ENCODE peak calls at places on chromosomes 1 and 21, in five cellular contexts. One of them, this sample, is unnamed.

GRCh38 chr21:16419188-16419874 is 689.5 kb downstream of the USP25 start:
- DNase-seq in tibial nerve: peak; percentile 66
- DNase-seq in breast epithelium: peak; percentile 52
- DNase-seq in H54: no peak
- DNase-seq in suprapubic skin: peak; percentile 80
- DNase-seq in this sample: no peak

GRCh38 chr1:185363205-185363604 is 46.2 kb upstream of the IVNS1ABP start:
- DNase-seq in breast epithelium: no peak
- DNase-seq in tibial nerve: no peak
- DNase-seq in suprapubic skin: no peak
- DNase-seq in H54: no peak
- DNase-seq in this sample: no peak

GRCh38 chr1:211118407-211119102 is 15.4 kb downstream of the KCNH1 start:
- DNase-seq in breast epithelium: no peak
- DNase-seq in suprapubic skin: no peak
- DNase-seq in H54: no peak
- DNase-seq in tibial nerve: no peak
- DNase-seq in this sample: no peak

GRCh38 chr1:93434987-93435386 is 12.9 kb upstream of the FNBP1L start:
- DNase-seq in suprapubic skin: no peak
- DNase-seq in H54: no peak
- DNase-seq in breast epithelium: no peak
- DNase-seq in tibial nerve: no peak
- DNase-seq in this sample: no peak

GRCh38 chr1:206887701-206888100 is 9.5 kb upstream of the IL24 start:
- DNase-seq in suprapubic skin: no peak
- DNase-seq in breast epithelium: no peak
- DNase-seq in H54: no peak
- DNase-seq in tibial nerve: no peak
- DNase-seq in this sample: no peak

GRCh38 chr1:232385221-232385620 is 244.7 kb downstream of the SIPA1L2 start:
- DNase-seq in H54: peak; percentile 78
- DNase-seq in tibial nerve: no peak
- DNase-seq in breast epithelium: no peak
- DNase-seq in suprapubic skin: no peak
- DNase-seq in this sample: no peak

GRCh38 chr21:33394260-33394659 is 9.0 kb upstream of the IFNGR2 start:
- DNase-seq in suprapubic skin: no peak
- DNase-seq in H54: no peak
- DNase-seq in tibial nerve: peak; percentile 72
- DNase-seq in breast epithelium: no peak
- DNase-seq in this sample: no peak

GRCh38 chr21:36400719-36401118 is 15.5 kb downstream of the CHAF1B start:
- DNase-seq in H54: no peak
- DNase-seq in tibial nerve: no peak
- DNase-seq in breast epithelium: no peak
- DNase-seq in suprapubic skin: no peak
- DNase-seq in this sample: no peak

GRCh38 chr1:4971666-4972065 is 317.3 kb downstream of the AJAP1 start:
- DNase-seq in H54: no peak
- DNase-seq in tibial nerve: no peak
- DNase-seq in suprapubic skin: peak; percentile 41
- DNase-seq in breast epithelium: no peak
- DNase-seq in this sample: no peak

GRCh38 chr1:245762396-245762910 is 607.7 kb downstream of the KIF26B start:
- DNase-seq in tibial nerve: no peak
- DNase-seq in breast epithelium: no peak
- DNase-seq in H54: no peak
- DNase-seq in suprapubic skin: no peak
- DNase-seq in this sample: no peak

GRCh38 chr1:169741666-169742394 is 8.0 kb upstream of the SELE start:
- DNase-seq in tibial nerve: no peak
- DNase-seq in breast epithelium: no peak
- DNase-seq in suprapubic skin: no peak
- DNase-seq in H54: no peak
- DNase-seq in this sample: no peak

GRCh38 chr1:1778827-1779675 is 781 bp upstream of the NADK start:
- DNase-seq in suprapubic skin: peak; percentile 90
- DNase-seq in H54: no peak
- DNase-seq in breast epithelium: peak; percentile 81
- DNase-seq in tibial nerve: peak; percentile 56
- DNase-seq in this sample: peak; percentile 99

GRCh38 chr1:202276081-202276715 is 65.5 kb downstream of the UBE2T start:
- DNase-seq in H54: no peak
- DNase-seq in tibial nerve: no peak
- DNase-seq in suprapubic skin: peak; percentile 62
- DNase-seq in breast epithelium: no peak
- DNase-seq in this sample: peak; percentile 51

GRCh38 chr1:24199291-24199900 is 12.3 kb upstream of the IFNLR1 start:
- DNase-seq in breast epithelium: no peak
- DNase-seq in tibial nerve: peak; percentile 63
- DNase-seq in suprapubic skin: no peak
- DNase-seq in H54: peak; percentile 29
- DNase-seq in this sample: peak; percentile 84

GRCh38 chr1:247373721-247374141 is 42.1 kb upstream of the ZNF496 start:
- DNase-seq in H54: no peak
- DNase-seq in breast epithelium: no peak
- DNase-seq in suprapubic skin: no peak
- DNase-seq in tibial nerve: peak; percentile 70
- DNase-seq in this sample: peak; percentile 82

GRCh38 chr21:29860346-29860745 is 79.5 kb downstream of the GRIK1 start:
- DNase-seq in tibial nerve: no peak
- DNase-seq in suprapubic skin: no peak
- DNase-seq in breast epithelium: no peak
- DNase-seq in H54: no peak
- DNase-seq in this sample: no peak

GRCh38 chr1:119582801-119583200 is 65.3 kb downstream of the ZNF697 start:
- DNase-seq in breast epithelium: no peak
- DNase-seq in tibial nerve: peak; percentile 50
- DNase-seq in suprapubic skin: no peak
- DNase-seq in H54: peak; percentile 21
- DNase-seq in this sample: no peak

GRCh38 chr1:201562257-201562656 is 23.3 kb downstream of the NAV1 start:
- DNase-seq in breast epithelium: no peak
- DNase-seq in tibial nerve: no peak
- DNase-seq in H54: peak; percentile 86
- DNase-seq in suprapubic skin: peak; percentile 89
- DNase-seq in this sample: no peak

GRCh38 chr1:185170291-185170848 is 13.4 kb downstream of the SWT1 start:
- DNase-seq in suprapubic skin: no peak
- DNase-seq in breast epithelium: no peak
- DNase-seq in H54: peak; percentile 14
- DNase-seq in tibial nerve: peak; percentile 54
- DNase-seq in this sample: no peak

GRCh38 chr21:44391345-44392091 is 38.1 kb downstream of the TRPM2 start:
- DNase-seq in tibial nerve: peak; percentile 69
- DNase-seq in H54: no peak
- DNase-seq in breast epithelium: no peak
- DNase-seq in suprapubic skin: no peak
- DNase-seq in this sample: no peak

GRCh38 chr21:33026878-33027400 is 1.2 kb downstream of the OLIG2 start:
- DNase-seq in H54: no peak
- DNase-seq in tibial nerve: no peak
- DNase-seq in breast epithelium: no peak
- DNase-seq in suprapubic skin: no peak
- DNase-seq in this sample: no peak

GRCh38 chr21:39429445-39429844 is 16.1 kb downstream of the LCA5L start:
- DNase-seq in H54: no peak
- DNase-seq in tibial nerve: no peak
- DNase-seq in breast epithelium: no peak
- DNase-seq in suprapubic skin: no peak
- DNase-seq in this sample: no peak

GRCh38 chr21:42534901-42535378 is 21.3 kb downstream of the SLC37A1 start:
- DNase-seq in H54: no peak
- DNase-seq in tibial nerve: no peak
- DNase-seq in suprapubic skin: no peak
- DNase-seq in breast epithelium: no peak
- DNase-seq in this sample: no peak

GRCh38 chr21:42533306-42533962 is 19.8 kb downstream of the SLC37A1 start:
- DNase-seq in suprapubic skin: peak; percentile 65
- DNase-seq in tibial nerve: no peak
- DNase-seq in breast epithelium: no peak
- DNase-seq in H54: no peak
- DNase-seq in this sample: no peak

GRCh38 chr21:42535602-42536171 is 22.0 kb downstream of the SLC37A1 start:
- DNase-seq in tibial nerve: no peak
- DNase-seq in H54: no peak
- DNase-seq in breast epithelium: peak; percentile 65
- DNase-seq in suprapubic skin: peak; percentile 67
- DNase-seq in this sample: peak; percentile 90

GRCh38 chr21:42533963-42534355 is 20.3 kb downstream of the SLC37A1 start:
- DNase-seq in suprapubic skin: peak; percentile 61
- DNase-seq in H54: no peak
- DNase-seq in tibial nerve: no peak
- DNase-seq in breast epithelium: no peak
- DNase-seq in this sample: no peak

GRCh38 chr21:42534361-42534900 is 20.8 kb downstream of the SLC37A1 start:
- DNase-seq in tibial nerve: no peak
- DNase-seq in breast epithelium: no peak
- DNase-seq in H54: no peak
- DNase-seq in suprapubic skin: peak; percentile 74
- DNase-seq in this sample: no peak
- TF ChIP-seq POLR2A in tibial nerve: no peak
- TF ChIP-seq POLR2A in breast epithelium: no peak
- TF ChIP-seq POLR2A in H54: no peak
- TF ChIP-seq POLR2A in suprapubic skin: no peak
- TF ChIP-seq POLR2A in this sample: no peak

DNA sequence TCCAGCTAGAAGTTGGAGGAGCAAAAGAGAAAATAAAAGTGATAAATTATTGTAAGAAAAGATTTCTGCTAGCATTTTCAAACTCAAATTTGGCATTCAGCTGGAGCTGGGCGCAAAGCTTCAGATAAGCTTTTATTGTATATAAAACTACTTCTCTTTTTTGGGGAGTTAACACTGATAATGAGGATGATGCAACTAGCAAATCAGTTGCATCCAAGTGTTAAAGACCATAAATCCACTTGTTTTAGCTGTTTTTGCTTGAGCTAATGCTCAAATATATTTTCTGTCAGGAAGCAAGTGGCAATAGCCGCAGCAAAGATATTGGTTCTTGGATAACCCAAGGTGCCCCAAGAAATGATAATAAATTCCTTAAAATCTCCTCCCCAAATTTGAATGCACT is 127.0 kb upstream of the PKN2 start:
- DNase-seq in breast epithelium: no peak
- DNase-seq in H54: no peak
- DNase-seq in tibial nerve: no peak
- DNase-seq in suprapubic skin: no peak
- DNase-seq in this sample: no peak
- TF ChIP-seq POLR2A in breast epithelium: no peak
- TF ChIP-seq POLR2A in H54: no peak
- TF ChIP-seq POLR2A in tibial nerve: no peak
- TF ChIP-seq POLR2A in suprapubic skin: no peak
- TF ChIP-seq POLR2A in this sample: no peak

DNA sequence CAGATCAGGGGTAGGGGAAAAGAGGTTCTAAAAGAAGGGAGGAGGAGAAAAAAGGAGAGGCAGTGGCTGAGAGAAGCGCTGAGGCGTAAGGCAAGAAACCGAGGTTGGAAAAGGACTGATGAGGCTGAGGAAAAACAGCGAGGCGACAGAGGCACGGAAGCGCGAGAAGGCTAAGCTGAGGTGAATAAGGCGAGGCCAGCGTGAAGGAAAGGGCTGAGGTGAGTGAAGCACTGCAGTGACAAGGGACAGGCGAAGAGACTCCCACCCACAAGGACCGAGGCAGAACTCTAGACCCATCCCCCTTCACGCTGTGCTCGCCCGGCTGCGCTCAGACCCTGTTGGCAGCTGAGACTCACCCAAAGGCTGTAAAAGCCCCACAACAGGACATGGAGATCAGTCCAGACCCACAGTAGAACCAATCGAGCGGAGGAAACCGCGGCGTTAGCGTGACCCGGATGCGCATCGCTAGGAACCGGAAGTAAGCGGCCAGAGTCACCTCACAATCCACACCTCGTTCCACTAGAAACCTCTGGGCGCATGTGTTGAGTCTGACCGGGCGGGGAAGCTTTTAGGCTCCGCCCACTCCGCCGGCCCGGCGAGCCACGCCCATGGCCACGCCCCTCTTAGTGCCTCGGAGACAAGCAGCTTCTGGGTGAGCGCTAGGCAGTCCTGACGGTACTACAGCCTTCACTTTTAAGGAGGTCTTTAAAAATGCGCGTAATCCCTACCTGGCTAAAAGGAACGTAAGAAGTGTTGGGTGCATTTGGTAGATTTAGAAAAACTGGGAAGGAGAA is at the start of gene EYA3:
- DNase-seq in tibial nerve: peak; percentile 99
- DNase-seq in suprapubic skin: peak; percentile 98
- DNase-seq in H54: peak; percentile 78
- DNase-seq in breast epithelium: peak; percentile 98
- DNase-seq in this sample: peak; percentile 99
- TF ChIP-seq POLR2A in tibial nerve: peak; percentile 44
- TF ChIP-seq POLR2A in suprapubic skin: no peak
- TF ChIP-seq POLR2A in H54: peak; percentile 69
- TF ChIP-seq POLR2A in breast epithelium: peak; percentile 16
- TF ChIP-seq POLR2A in this sample: no peak

GRCh38 chr1:178344513-178345077 is 152.2 kb downstream of the CLEC20A start:
- DNase-seq in H54: no peak
- DNase-seq in breast epithelium: no peak
- DNase-seq in suprapubic skin: no peak
- DNase-seq in tibial nerve: no peak
- DNase-seq in this sample: no peak

GRCh38 chr1:178339834-178340233 is 156.9 kb downstream of the CLEC20A start:
- DNase-seq in tibial nerve: no peak
- DNase-seq in suprapubic skin: no peak
- DNase-seq in breast epithelium: no peak
- DNase-seq in H54: no peak
- DNase-seq in this sample: no peak

GRCh38 chr1:178345238-178345637 is 151.5 kb downstream of the CLEC20A start:
- DNase-seq in suprapubic skin: no peak
- DNase-seq in tibial nerve: no peak
- DNase-seq in H54: no peak
- DNase-seq in breast epithelium: no peak
- DNase-seq in this sample: no peak

GRCh38 chr1:178337091-178337726 is 159.6 kb downstream of the CLEC20A start:
- DNase-seq in suprapubic skin: no peak
- DNase-seq in tibial nerve: no peak
- DNase-seq in breast epithelium: no peak
- DNase-seq in H54: no peak
- DNase-seq in this sample: no peak

DNA sequence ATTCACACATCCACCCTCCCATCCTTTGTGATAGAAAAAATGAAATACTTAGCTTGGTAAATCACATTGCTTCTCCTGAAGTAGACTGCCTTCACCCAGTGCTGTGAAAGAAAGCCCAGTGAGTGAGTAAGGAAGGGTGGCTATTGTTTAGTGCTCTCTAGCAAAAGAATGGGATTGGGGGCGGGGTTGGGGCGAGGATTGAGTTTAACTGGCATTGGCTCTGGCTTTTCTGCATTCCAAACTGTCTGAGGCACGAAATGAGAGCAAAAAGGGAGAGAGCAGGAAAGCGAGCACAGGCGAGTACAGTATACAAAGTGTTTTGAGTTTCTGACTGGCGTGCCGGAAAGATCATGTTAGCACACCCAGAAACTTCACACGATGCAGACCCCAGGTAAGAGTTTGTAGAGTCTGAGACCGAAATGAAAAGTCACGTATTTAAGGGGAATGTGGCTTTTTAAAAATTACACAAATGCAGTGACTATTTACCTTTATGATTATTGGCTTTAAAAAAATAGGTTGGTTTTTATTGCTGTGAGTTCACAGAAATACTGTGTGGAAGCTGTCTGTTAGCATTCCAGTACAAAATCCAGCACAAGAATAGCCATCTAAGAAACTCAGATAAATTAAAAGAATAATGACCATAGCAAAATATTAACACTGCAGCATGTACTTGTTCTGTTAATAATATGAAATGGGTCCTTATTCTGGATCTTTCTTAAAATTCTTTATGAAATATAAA is 155.4 kb downstream of the CLEC20A start:
- DNase-seq in tibial nerve: peak; percentile 13
- DNase-seq in breast epithelium: peak; percentile 73
- DNase-seq in H54: peak; percentile 44
- DNase-seq in suprapubic skin: no peak
- DNase-seq in this sample: no peak
- TF ChIP-seq POLR2A in tibial nerve: no peak
- TF ChIP-seq POLR2A in breast epithelium: no peak
- TF ChIP-seq POLR2A in H54: no peak
- TF ChIP-seq POLR2A in suprapubic skin: no peak
- TF ChIP-seq POLR2A in this sample: no peak